ENCODE peak calls at places on chromosome 12, in six cellular contexts. A is heart left ventricle, W is foreskin fibroblast, J is A549, I is stomach, M is GM23338. O is an unnamed sample.

GRCh38 chr12:31245822-31246469 is 80.0 kb downstream of the SINHCAF start:
- DNase-seq in A (no peak), M (peak; percentile 74), I (no peak), J (no peak), W (no peak), O (peak; percentile 19)

GRCh38 chr12:48165089-48166031 is 8.0 kb upstream of the ASB8 start:
- DNase-seq in M (peak; percentile 82), W (peak; percentile 33), J (peak; percentile 59), A (no peak), I (no peak), O (peak; percentile 74)

GRCh38 chr12:553216-554000 is 93.7 kb downstream of the B4GALNT3 start:
- DNase-seq in I (no peak), A (peak; percentile 30), M (no peak), W (peak; percentile 24), J (no peak), O (no peak)

GRCh38 chr12:57261385-57261784 is 10.4 kb upstream of the STAC3 start:
- DNase-seq in M (peak; percentile 35), W (no peak), A (no peak), J (no peak), I (no peak), O (no peak)

GRCh38 chr12:103244596-103244995 is 251.2 kb downstream of the C12orf42 start:
- DNase-seq in W (no peak), M (no peak), J (no peak), A (no peak), I (no peak), O (no peak)

GRCh38 chr12:110453569-110454296 is 3.6 kb upstream of the ARPC3 start:
- DNase-seq in J (no peak), I (no peak), A (no peak), W (no peak), M (no peak), O (no peak)

GRCh38 chr12:101299346-101299745 is 19.4 kb downstream of the UTP20 start:
- DNase-seq in I (no peak), J (no peak), M (no peak), W (no peak), A (no peak), O (no peak)

GRCh38 chr12:65817866-65818265 is 6.4 kb upstream of the HMGA2 start:
- DNase-seq in M (peak; percentile 30), I (no peak), A (no peak), W (no peak), J (no peak), O (no peak)

GRCh38 chr12:8609061-8609570 is 3.5 kb downstream of the AICDA start:
- DNase-seq in A (no peak), M (peak; percentile 66), J (peak; percentile 47), I (no peak), W (peak; percentile 18), O (peak; percentile 77)

GRCh38 chr12:84056-84455 is 17.5 kb downstream of the IQSEC3 start:
- DNase-seq in A (no peak), I (no peak), M (no peak), W (no peak), J (no peak), O (no peak)

GRCh38 chr12:103600967-103601728 is 14.1 kb downstream of the STAB2 start:
- DNase-seq in M (no peak), W (no peak), I (peak; percentile 27), J (no peak), A (no peak), O (no peak)

DNA sequence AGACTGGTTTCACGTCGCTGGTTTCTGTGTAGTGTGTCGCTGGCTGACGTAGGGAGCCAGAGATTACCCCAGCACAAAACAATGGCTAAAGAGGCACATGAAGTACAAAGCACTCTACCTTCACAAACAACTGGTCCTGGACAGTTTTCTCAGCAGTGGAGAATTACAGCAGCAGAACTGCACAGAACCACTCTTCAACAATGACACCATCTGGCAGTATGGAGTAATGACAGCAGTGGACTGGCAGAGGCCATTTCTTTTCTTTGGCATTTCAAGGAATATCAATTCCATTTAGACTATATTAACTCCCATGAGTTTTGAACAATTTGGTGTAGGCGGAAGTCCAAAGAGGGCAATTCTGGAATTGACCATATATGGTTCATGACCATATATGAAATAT is 1074.1 kb downstream of the AACS start:
- DNase-seq in M (no peak), A (no peak), I (no peak), J (no peak), W (no peak), O (no peak)
- TF ChIP-seq CTCF in M (peak; percentile 32), A (no peak), I (no peak), J (no peak), W (no peak), O (peak; percentile 18)

DNA sequence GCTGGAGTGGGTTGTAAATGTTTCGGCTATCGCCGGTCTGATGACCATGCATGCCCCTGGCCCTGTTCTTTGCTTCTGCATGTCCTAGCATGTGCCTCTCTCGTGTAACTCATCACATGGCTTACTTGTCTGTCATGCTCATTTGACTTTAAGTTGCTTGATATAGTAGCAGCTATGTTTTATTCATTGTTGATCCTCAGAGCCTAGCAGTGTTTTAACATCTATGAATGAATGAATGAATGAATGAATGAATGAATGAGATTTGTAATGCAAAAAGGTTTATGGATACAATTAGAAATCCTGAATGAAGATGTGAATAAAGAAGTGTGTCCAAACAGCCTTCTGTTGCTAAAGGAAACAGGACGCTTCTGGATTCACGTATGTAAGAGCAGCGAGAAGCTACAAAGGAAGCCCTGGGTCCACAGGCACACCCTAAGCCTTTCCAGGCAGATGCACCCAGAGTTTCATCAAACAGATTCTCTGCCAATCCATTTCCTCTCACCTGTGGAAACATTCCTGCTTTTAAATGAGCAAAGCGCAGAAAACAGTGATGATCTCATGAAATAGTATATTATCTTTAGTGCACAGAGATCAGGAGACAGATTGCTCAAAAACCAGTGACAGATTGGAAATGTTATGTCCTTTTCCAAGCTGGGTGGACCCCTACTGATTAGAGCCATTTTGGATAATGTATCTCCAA is 3.4 kb downstream of the GSG1 start:
- DNase-seq in M (no peak), J (no peak), A (no peak), W (no peak), I (no peak), O (no peak)
- H3K4me3 ChIP-seq in M (peak overlapping the region; percentile 92), J (no peak overlapping the region), A (peak overlapping the region; percentile 60), W (peak overlapping the region; percentile 27), I (peak overlapping the region; percentile 56), O (no peak overlapping the region)

GRCh38 chr12:116919247-116919671 is 8.5 kb downstream of the FBXW8 start:
- DNase-seq in J (no peak), I (no peak), A (no peak), M (no peak), W (no peak), O (no peak)

GRCh38 chr12:116916122-116916521 is 5.4 kb downstream of the FBXW8 start:
- DNase-seq in I (no peak), M (no peak), W (peak; percentile 30), J (no peak), A (no peak), O (peak; percentile 27)

GRCh38 chr12:116915326-116915725 is 4.6 kb downstream of the FBXW8 start:
- DNase-seq in I (no peak), W (no peak), A (no peak), J (no peak), M (no peak), O (no peak)

GRCh38 chr12:116918464-116918863 is 7.7 kb downstream of the FBXW8 start:
- DNase-seq in M (peak; percentile 24), I (no peak), W (no peak), A (no peak), J (no peak), O (no peak)

GRCh38 chr12:116916714-116917114 is 6.0 kb downstream of the FBXW8 start:
- DNase-seq in A (peak; percentile 43), W (peak; percentile 71), I (peak; percentile 37), M (peak; percentile 26), J (peak; percentile 78), O (peak; percentile 73)
- TF ChIP-seq CTCF in A (no peak), W (no peak), I (no peak), M (no peak), J (peak; percentile 38), O (peak; percentile 3)

DNA sequence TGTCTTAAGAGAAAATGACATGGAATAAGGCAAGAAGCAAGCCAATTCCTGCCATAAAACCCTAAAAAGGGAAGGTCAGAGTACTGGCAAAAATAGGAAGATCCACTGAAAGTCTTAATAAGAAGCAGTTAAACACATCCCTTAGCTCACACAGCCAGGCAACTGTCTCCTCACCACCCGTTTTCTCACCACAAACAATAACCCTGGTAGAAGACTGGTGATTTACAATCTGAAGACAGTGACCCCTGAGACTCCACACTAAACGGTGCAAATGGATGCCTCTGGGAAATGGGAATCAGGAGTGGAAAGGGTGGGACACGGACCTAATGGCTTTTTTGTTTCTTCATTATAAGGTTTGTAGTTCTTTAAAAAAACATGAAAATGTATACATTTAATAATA is 37.4 kb downstream of the LGR5 start:
- DNase-seq in M (no peak), A (no peak), J (no peak), I (no peak), W (no peak), O (no peak)
- H3K4me3 ChIP-seq in M (no peak overlapping the region), A (no peak overlapping the region), J (no peak overlapping the region), I (no peak overlapping the region), W (no peak overlapping the region), O (no peak overlapping the region)

GRCh38 chr12:4974217-4974616 is 64.5 kb downstream of the KCNA1 start:
- DNase-seq in W (no peak), M (no peak), A (no peak), I (no peak), J (no peak), O (no peak)
- TF ChIP-seq CTCF in W (no peak), M (no peak), A (no peak), I (no peak), J (no peak), O (no peak)

DNA sequence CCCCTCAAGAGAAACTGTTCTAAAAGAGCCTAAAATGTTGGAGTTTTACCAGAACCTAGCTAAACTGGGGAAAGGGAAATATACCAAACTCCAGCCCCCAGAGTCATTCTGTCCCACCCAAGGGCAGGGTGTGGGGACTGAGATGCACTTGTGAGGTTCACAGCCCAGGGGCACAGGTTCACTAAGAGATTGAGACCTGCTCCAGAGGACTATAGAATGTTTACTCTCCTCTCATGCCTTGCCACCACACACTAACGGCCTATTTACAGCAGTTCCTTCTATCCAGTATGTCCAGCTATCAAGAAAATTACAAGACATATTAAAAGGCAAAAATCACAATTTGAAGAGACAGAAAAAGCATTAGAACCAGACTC is 60.6 kb upstream of the PARP11 start:
- DNase-seq in M (no peak), I (no peak), W (no peak), J (no peak), A (no peak), O (no peak)
- H3K4me3 ChIP-seq in M (no peak overlapping the region), I (no peak overlapping the region), W (no peak overlapping the region), J (no peak overlapping the region), A (no peak overlapping the region), O (no peak overlapping the region)

GRCh38 chr12:114683709-114684097 is 272 bp downstream of the TBX3 start:
- DNase-seq in A (no peak), I (no peak), W (no peak), J (no peak), M (peak; percentile 59), O (no peak)

GRCh38 chr12:114684870-114685273 is 897 bp upstream of the TBX3 start:
- DNase-seq in J (peak; percentile 59), A (no peak), M (no peak), I (no peak), W (no peak), O (no peak)

GRCh38 chr12:114685320-114685781 is 1.4 kb upstream of the TBX3 start:
- DNase-seq in I (no peak), J (no peak), A (no peak), M (peak; percentile 37), W (no peak), O (no peak)

GRCh38 chr12:114682920-114683708 is 861 bp downstream of the TBX3 start:
- DNase-seq in I (peak; percentile 46), A (no peak), M (no peak), J (peak; percentile 49), W (no peak), O (peak; percentile 51)

GRCh38 chr12:114684098-114684869 is at the start of gene TBX3:
- DNase-seq in W (peak; percentile 99), J (peak; percentile 97), A (peak; percentile 96), M (peak; percentile 96), I (peak; percentile 79), O (peak; percentile 99)
- TF ChIP-seq CTCF in W (peak; percentile 61), J (peak; percentile 58), A (peak; percentile 46), M (peak; percentile 36), I (no peak), O (peak; percentile 58)

O was measured in cardiac fibroblast.